ENCODE peak calls at places on chromosomes 7 and 10, in five cellular contexts. N is stimulated activated naive CD4-positive, alpha-beta T cell; P is testis; J is NCI-H345; G is dermis microvascular lymphatic vessel endothelial cell. Z is an unnamed sample.

GRCh38 chr7:29808075-29808786 is 1.9 kb downstream of the WIPF3 start:
- DNase-seq in G (no peak), J (no peak), N (no peak), P (peak; percentile 42), Z (no peak)

GRCh38 chr10:96691761-96692160 is 28.6 kb downstream of the PIK3AP1 start:
- DNase-seq in P (no peak), N (no peak), G (no peak), J (no peak), Z (peak; percentile 40)

GRCh38 chr7:2821161-2821841 is 22.8 kb downstream of the GNA12 start:
- DNase-seq in N (no peak), J (peak; percentile 61), P (no peak), G (peak; percentile 84), Z (peak; percentile 45)

GRCh38 chr7:40220421-40220911 is 85.7 kb downstream of the SUGCT start:
- DNase-seq in N (no peak), J (no peak), G (no peak), P (no peak), Z (peak; percentile 57)

GRCh38 chr10:49741108-49741995 is 20.8 kb downstream of the OGDHL start:
- DNase-seq in J (no peak), P (no peak), N (no peak), G (no peak), Z (no peak)

GRCh38 chr10:110780704-110781103 is 91.0 kb upstream of the PDCD4 start:
- DNase-seq in J (no peak), N (no peak), G (no peak), P (no peak), Z (no peak)

GRCh38 chr7:4707980-4708411 is 25.9 kb downstream of the FOXK1 start:
- DNase-seq in P (no peak), G (no peak), N (no peak), J (no peak), Z (no peak)

GRCh38 chr7:124276005-124276606 is 243.2 kb upstream of the TMEM229A start:
- DNase-seq in G (no peak), J (no peak), P (peak; percentile 70), N (no peak), Z (peak; percentile 7)

GRCh38 chr7:47253650-47254080 is 328.2 kb downstream of the TNS3 start:
- DNase-seq in J (peak; percentile 23), P (peak; percentile 49), N (no peak), G (peak; percentile 20), Z (peak; percentile 77)

GRCh38 chr7:17623546-17624185 is 316.6 kb downstream of the SNX13 start:
- DNase-seq in J (no peak), G (no peak), P (no peak), N (no peak), Z (peak; percentile 57)

GRCh38 chr7:35505031-35505430 is 189.9 kb downstream of the HERPUD2 start:
- DNase-seq in J (peak; percentile 66), N (no peak), P (no peak), G (no peak), Z (no peak)

GRCh38 chr7:151682831-151683614 is 163.3 kb upstream of the RHEB start:
- DNase-seq in P (no peak), N (no peak), G (no peak), J (no peak), Z (no peak)

GRCh38 chr7:105268511-105269392 is 120.0 kb downstream of the SRPK2 start:
- DNase-seq in N (no peak), G (peak; percentile 50), P (peak; percentile 37), J (no peak), Z (peak; percentile 80)

GRCh38 chr10:133379801-133380666 is 972 bp downstream of the PAOX start:
- DNase-seq in G (no peak), J (no peak), P (no peak), N (no peak), Z (no peak)

GRCh38 chr7:28112467-28112866 is 68.1 kb downstream of the JAZF1 start:
- DNase-seq in N (no peak), P (no peak), G (no peak), J (no peak), Z (no peak)

GRCh38 chr10:21700474-21700873 is 166.4 kb downstream of the MLLT10 start:
- DNase-seq in J (no peak), G (no peak), P (no peak), N (no peak), Z (no peak)

GRCh38 chr7:99837649-99838361 is 10.0 kb downstream of the CYP3A43 start:
- DNase-seq in N (no peak), J (no peak), G (no peak), P (no peak), Z (peak; percentile 9)

GRCh38 chr7:22066484-22066883 is 120.8 kb upstream of the CDCA7L start:
- DNase-seq in J (peak; percentile 92), P (no peak), G (no peak), N (no peak), Z (no peak)

GRCh38 chr7:1811850-1812692 is 142.0 kb downstream of the ELFN1 start:
- DNase-seq in P (no peak), N (no peak), J (peak; percentile 68), G (no peak), Z (peak; percentile 15)

GRCh38 chr7:138235207-138235606 is 158.9 kb downstream of the AKR1D1 start:
- DNase-seq in J (no peak), G (no peak), P (no peak), N (no peak), Z (no peak)

GRCh38 chr10:10758306-10758705 is 259.4 kb upstream of the CELF2 start:
- DNase-seq in N (no peak), G (no peak), J (peak; percentile 2), P (no peak), Z (no peak)

GRCh38 chr10:22479419-22479818 is 134.1 kb downstream of the SPAG6 start:
- DNase-seq in P (no peak), N (no peak), G (no peak), J (no peak), Z (peak; percentile 52)

GRCh38 chr10:22103701-22104100 is 100.2 kb upstream of the DNAJC1 start:
- DNase-seq in P (no peak), J (no peak), N (no peak), G (no peak), Z (no peak)

GRCh38 chr7:128398016-128398840 is 11.6 kb downstream of the IMPDH1 start:
- DNase-seq in J (peak; percentile 36), N (no peak), G (no peak), P (peak; percentile 73), Z (peak; percentile 76)

GRCh38 chr7:52685351-52685750 is 350.1 kb upstream of the POM121L12 start:
- DNase-seq in G (no peak), J (no peak), P (no peak), N (no peak), Z (no peak)

GRCh38 chr10:43928425-43928968 is 279.8 kb upstream of the ZNF32 start:
- DNase-seq in G (no peak), J (no peak), P (no peak), N (no peak), Z (no peak)

GRCh38 chr7:102436123-102436522 is 2.7 kb downstream of the ORAI2 start:
- DNase-seq in G (no peak), N (no peak), J (no peak), P (no peak), Z (no peak)

GRCh38 chr7:100825215-100825671 is 2.1 kb downstream of the EPHB4 start:
- DNase-seq in N (no peak), P (no peak), J (no peak), G (no peak), Z (peak; percentile 52)